ENCODE peak calls at places on chromosomes 16 and 17, in five cellular contexts. T, G, Q, M and Y are unnamed samples.

GRCh38 chr17:17387461-17388362 is 84.5 kb downstream of the NT5M start:
- DNase-seq in T (no peak), G (no peak), Q (no peak), M (peak; percentile 47), Y (no peak)

GRCh38 chr16:4698321-4699029 is 5.1 kb downstream of the NUDT16L1 start:
- DNase-seq in T (no peak), G (no peak), Q (peak; percentile 32), M (no peak), Y (peak; percentile 5)

GRCh38 chr16:27625050-27625697 is 75.2 kb downstream of the KATNIP start:
- DNase-seq in T (no peak), G (no peak), Q (peak; percentile 45), M (no peak), Y (no peak)

GRCh38 chr16:27367463-27368357 is 34.3 kb upstream of the IL21R start:
- DNase-seq in T (peak; percentile 91), G (peak; percentile 87), Q (peak; percentile 85), M (peak; percentile 41), Y (peak; percentile 76)

GRCh38 chr17:12510535-12510934 is 155.2 kb upstream of the MYOCD start:
- DNase-seq in T (no peak), G (no peak), Q (no peak), M (no peak), Y (no peak)

GRCh38 chr16:69417537-69418199 is 6.8 kb upstream of the CYB5B start:
- DNase-seq in T (no peak), G (no peak), Q (no peak), M (no peak), Y (no peak)

GRCh38 chr17:2700491-2701141 is 10.9 kb downstream of the CLUH start:
- DNase-seq in T (no peak), G (no peak), Q (peak; percentile 24), M (no peak), Y (no peak)

GRCh38 chr17:77246110-77247047 is 105.6 kb downstream of the SEC14L1 start:
- DNase-seq in T (no peak), G (no peak), Q (no peak), M (no peak), Y (no peak)

GRCh38 chr17:4230142-4230541 is 33.6 kb downstream of the ANKFY1 start:
- DNase-seq in T (no peak), G (no peak), Q (no peak), M (no peak), Y (no peak)

DNA sequence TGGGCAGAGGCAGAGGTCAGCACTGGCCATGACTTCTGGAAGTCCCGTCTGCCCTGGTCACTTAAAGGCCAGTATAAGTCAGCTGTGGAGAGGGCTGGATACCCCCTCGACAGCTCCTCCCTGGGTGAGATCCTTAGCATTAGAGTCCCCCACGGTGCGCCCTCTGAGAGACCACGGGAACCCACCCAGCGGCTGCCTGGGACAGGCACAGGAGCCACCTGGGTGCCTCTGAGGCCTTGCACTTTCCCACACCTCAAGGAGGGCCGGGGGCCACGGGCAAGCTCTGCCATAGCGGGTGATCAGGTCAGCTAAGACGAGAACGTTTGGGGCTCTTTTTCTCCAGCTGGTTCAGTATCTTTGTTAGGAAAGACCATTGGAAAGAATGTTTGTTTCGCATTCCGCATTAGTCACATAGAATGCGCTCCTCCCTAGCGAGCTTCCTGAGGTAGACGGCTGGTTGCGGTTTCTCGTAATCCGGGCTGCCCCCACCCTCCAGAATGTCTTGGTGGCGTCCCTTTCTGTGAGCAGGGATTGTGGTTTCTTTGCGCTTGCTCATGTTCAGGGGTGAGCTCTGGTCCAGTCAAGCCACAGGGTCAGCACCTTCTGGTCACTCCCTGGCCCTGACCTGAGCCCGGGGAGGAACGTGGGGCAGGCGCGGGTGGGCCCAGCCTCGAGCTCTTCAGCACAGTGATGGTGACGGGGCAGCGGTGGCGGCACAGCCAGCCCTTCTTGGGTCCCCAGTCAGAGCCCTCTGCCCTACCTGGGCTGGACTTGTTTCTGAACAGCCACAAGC is 25.2 kb downstream of the NME3 start:
- DNase-seq in T (no peak), G (no peak), Q (no peak), M (no peak), Y (no peak)
- TF ChIP-seq TAF1 in T (no peak), G (no peak), Q (no peak), M (no peak), Y (no peak)

DNA sequence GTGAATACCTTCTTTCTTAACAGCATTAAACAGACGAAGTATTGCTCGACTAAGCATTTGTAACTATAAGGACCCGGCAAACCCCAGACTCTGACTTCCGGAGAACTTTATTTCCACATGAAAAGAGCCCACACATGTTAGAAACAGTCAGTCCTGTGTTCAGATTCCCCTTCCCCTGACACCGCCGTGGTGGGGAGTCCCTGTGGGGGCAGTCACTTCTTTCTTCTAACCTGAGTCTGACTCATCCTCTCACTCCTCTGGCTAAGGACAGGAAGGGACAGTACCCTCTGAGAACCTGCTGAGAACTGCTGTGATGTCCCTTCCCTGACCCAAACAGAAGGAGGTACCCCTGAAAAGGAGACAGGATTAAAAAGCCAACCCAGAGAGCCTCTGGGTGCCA is 165.1 kb downstream of the XYLT1 start:
- DNase-seq in T (no peak), G (peak; percentile 48), Q (no peak), M (no peak), Y (peak; percentile 32)
- TF ChIP-seq TAF1 in T (no peak), G (no peak), Q (no peak), M (no peak), Y (no peak)

DNA sequence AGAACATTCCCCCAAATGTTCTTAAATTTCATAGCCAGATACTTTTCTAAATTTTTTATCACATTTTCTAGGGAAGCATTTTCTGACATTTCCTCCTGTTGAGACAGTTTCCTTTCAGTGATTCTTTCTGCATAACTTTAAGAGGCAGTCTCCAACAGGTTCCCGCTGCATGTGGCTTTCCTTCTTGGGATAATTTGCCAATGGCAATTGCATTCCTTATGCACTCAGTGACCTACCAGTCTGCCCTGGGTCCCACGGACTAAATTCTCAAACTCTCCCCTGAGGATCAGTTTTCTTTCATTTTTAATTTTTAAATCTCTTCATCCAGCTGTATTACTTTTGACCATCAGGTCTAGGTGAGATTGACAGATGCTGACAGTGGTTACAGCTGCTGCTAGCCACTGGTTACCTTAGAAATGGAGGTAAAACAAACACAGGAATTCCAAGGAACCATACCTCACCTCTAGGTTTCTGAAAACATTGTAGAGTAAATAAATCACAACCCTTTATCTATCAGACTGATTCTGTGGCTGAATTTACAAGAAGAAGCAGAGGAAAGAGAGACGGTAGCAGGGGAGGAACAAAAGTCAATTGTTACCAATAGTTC is 216.1 kb downstream of the PMP22 start:
- DNase-seq in T (no peak), G (no peak), Q (no peak), M (no peak), Y (no peak)
- TF ChIP-seq TAF1 in T (no peak), G (no peak), Q (no peak), M (no peak), Y (no peak)

DNA sequence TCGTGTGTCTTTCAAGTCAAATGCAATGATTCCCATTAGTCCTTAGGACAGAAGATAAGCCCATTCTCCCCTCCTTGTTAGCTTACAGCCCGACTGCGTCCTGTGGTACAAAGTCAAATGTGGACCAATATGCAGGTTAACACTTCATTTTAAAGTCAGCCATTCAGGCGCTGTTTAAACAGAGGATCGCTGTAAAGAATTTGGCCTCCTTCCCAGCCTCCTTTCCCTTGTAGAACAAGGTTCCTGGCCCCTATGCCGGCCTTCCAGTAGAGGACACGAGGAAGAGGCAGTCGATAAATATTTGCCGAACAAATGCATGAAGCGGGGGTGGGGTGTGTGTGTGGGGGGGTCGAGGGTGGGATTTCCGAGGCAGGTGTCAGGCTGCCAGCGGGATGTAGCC is 4.3 kb downstream of the SDK2 start:
- DNase-seq in T (no peak), G (no peak), Q (no peak), M (no peak), Y (no peak)
- TF ChIP-seq TAF1 in T (no peak), G (no peak), Q (no peak), M (no peak), Y (no peak)

GRCh38 chr17:6239237-6239798 is 169.1 kb downstream of the WSCD1 start:
- DNase-seq in T (no peak), G (no peak), Q (no peak), M (no peak), Y (no peak)
- TF ChIP-seq TAF1 in T (no peak), G (no peak), Q (no peak), M (no peak), Y (no peak)